ENCODE peak calls at places on chromosomes 11 and 22, in seven cellular contexts. M is fibroblast of the aortic adventitia; T is stomach; C is activated CD8-positive, alpha-beta memory T cell treated with anti-CD3 and anti-CD28 coated beads, Interleukin-2, amount 50 U/mL, for 48 hours; A is psoas muscle; F is tibial nerve; I is EL. U is an unnamed sample.

GRCh38 chr22:34696557-34696956 is 369.4 kb upstream of the ISX start:
- DNase-seq in M (no peak), T (no peak), C (no peak), A (no peak), F (no peak), I (no peak), U (no peak)

GRCh38 chr22:42632096-42632495 is 8.3 kb downstream of the ATP5MGL start:
- DNase-seq in M (no peak), T (no peak), C (no peak), A (no peak), F (no peak), I (no peak), U (no peak)

GRCh38 chr22:47245786-47246185 is 483.3 kb downstream of the TBC1D22A start:
- DNase-seq in M (no peak), T (no peak), C (no peak), A (no peak), F (no peak), I (no peak), U (no peak)

GRCh38 chr11:32056445-32056844 is 34.4 kb upstream of the RCN1 start:
- DNase-seq in M (peak), T (no peak), C (no peak), A (no peak), F (no peak), I (peak), U (peak)

GRCh38 chr11:96147913-96148312 is 195.1 kb downstream of the MAML2 start:
- DNase-seq in M (no peak), T (no peak), C (no peak), A (no peak), F (no peak), I (no peak), U (no peak)

GRCh38 chr11:113305440-113306336 is 8.7 kb upstream of the TTC12 start:
- DNase-seq in M (peak), T (peak), C (peak), A (peak), F (peak), I (peak), U (peak)

GRCh38 chr11:134784525-134784924 is 372.5 kb upstream of the B3GAT1 start:
- DNase-seq in M (no peak), T (no peak), C (no peak), A (no peak), F (no peak), I (no peak), U (no peak)

GRCh38 chr22:42283288-42284229 is 13.1 kb upstream of the TCF20 start:
- DNase-seq in M (no peak), T (no peak), C (peak), A (no peak), F (no peak), I (peak), U (no peak)

GRCh38 chr11:44219830-44220778 is 89.8 kb downstream of the ALX4 start:
- DNase-seq in M (no peak), T (no peak), C (no peak), A (no peak), F (no peak), I (no peak), U (peak)

GRCh38 chr11:26028294-26028954 is 303.5 kb upstream of the ANO3 start:
- DNase-seq in M (peak), T (no peak), C (no peak), A (no peak), F (no peak), I (peak), U (peak)

GRCh38 chr11:93059074-93059957 is 89.9 kb downstream of the MTNR1B start:
- DNase-seq in M (peak), T (no peak), C (no peak), A (no peak), F (no peak), I (peak), U (peak)

GRCh38 chr11:133898031-133898769 is 52.9 kb upstream of the SPATA19 start:
- DNase-seq in M (no peak), T (peak), C (no peak), A (no peak), F (no peak), I (no peak), U (no peak)

GRCh38 chr11:73625690-73626318 is 20.6 kb upstream of the PLEKHB1 start:
- DNase-seq in M (peak), T (peak), C (peak), A (peak), F (peak), I (peak), U (peak)

GRCh38 chr11:86193297-86194095 is 51.1 kb upstream of the EED start:
- DNase-seq in M (peak), T (peak), C (no peak), A (peak), F (peak), I (peak), U (peak)

GRCh38 chr11:14041565-14041964 is 79.0 kb downstream of the SPON1 start:
- DNase-seq in M (no peak), T (no peak), C (no peak), A (no peak), F (no peak), I (no peak), U (no peak)

GRCh38 chr11:61327669-61328071 is 5.2 kb downstream of the DDB1 start:
- DNase-seq in M (peak), T (no peak), C (no peak), A (no peak), F (no peak), I (peak), U (no peak)

GRCh38 chr22:17267661-17268330 is 48.6 kb upstream of the ADA2 start:
- DNase-seq in M (no peak), T (no peak), C (no peak), A (no peak), F (no peak), I (no peak), U (no peak)

GRCh38 chr11:3885855-3886254 is 30.4 kb downstream of the STIM1 start:
- DNase-seq in M (no peak), T (no peak), C (no peak), A (no peak), F (no peak), I (no peak), U (no peak)

GRCh38 chr11:37422511-37422910 is 824.5 kb upstream of the RAG2 start:
- DNase-seq in M (no peak), T (no peak), C (no peak), A (no peak), F (no peak), I (peak), U (no peak)

GRCh38 chr11:88414981-88415391 is 77.5 kb upstream of the CTSC start:
- DNase-seq in M (peak), T (no peak), C (no peak), A (no peak), F (no peak), I (peak), U (peak)

GRCh38 chr22:17781319-17782031 is 7.2 kb upstream of the BID start:
- DNase-seq in M (peak), T (no peak), C (peak), A (no peak), F (no peak), I (peak), U (peak)

GRCh38 chr22:49983148-49984042 is 22.8 kb downstream of the PIM3 start:
- DNase-seq in M (no peak), T (no peak), C (peak), A (peak), F (no peak), I (no peak), U (no peak)

GRCh38 chr22:39664485-39665200 is 94.1 kb downstream of the CACNA1I start:
- DNase-seq in M (no peak), T (no peak), C (peak), A (no peak), F (no peak), I (no peak), U (no peak)

GRCh38 chr11:65488273-65489058 is 10.4 kb upstream of the MALAT1 start:
- DNase-seq in M (peak), T (no peak), C (no peak), A (peak), F (no peak), I (peak), U (peak)

GRCh38 chr11:20238712-20239111 is 78.4 kb upstream of the DBX1 start:
- DNase-seq in M (no peak), T (no peak), C (no peak), A (no peak), F (no peak), I (no peak), U (no peak)

GRCh38 chr22:25025586-25025985 is 73.1 kb downstream of the KIAA1671 start:
- DNase-seq in M (no peak), T (no peak), C (no peak), A (no peak), F (no peak), I (no peak), U (no peak)

GRCh38 chr11:79060534-79060933 is 380.3 kb downstream of the TENM4 start:
- DNase-seq in M (peak), T (no peak), C (no peak), A (no peak), F (no peak), I (no peak), U (no peak)

GRCh38 chr11:46889689-46890475 is 28.5 kb downstream of the LRP4 start:
- DNase-seq in M (peak), T (peak), C (peak), A (peak), F (peak), I (peak), U (peak)

GRCh38 chr11:125141686-125142535 is 22.6 kb upstream of the PKNOX2 start:
- DNase-seq in M (peak), T (peak), C (peak), A (peak), F (no peak), I (peak), U (peak)

GRCh38 chr11:131423715-131424114 is 53.3 kb downstream of the NTM start:
- DNase-seq in M (no peak), T (no peak), C (no peak), A (no peak), F (no peak), I (peak), U (peak)

GRCh38 chr11:75667268-75667830 is 1.5 kb downstream of the MAP6 start:
- DNase-seq in M (no peak), T (peak), C (no peak), A (peak), F (no peak), I (peak), U (no peak)

GRCh38 chr11:46294365-46295309 is 17.2 kb downstream of the CREB3L1 start:
- DNase-seq in M (peak), T (peak), C (no peak), A (no peak), F (no peak), I (peak), U (peak)

GRCh38 chr22:46761017-46761416 is 1.4 kb upstream of the TBC1D22A start:
- DNase-seq in M (no peak), T (no peak), C (no peak), A (no peak), F (no peak), I (no peak), U (no peak)

GRCh38 chr22:25403752-25404471 is 160.6 kb upstream of the GRK3 start:
- DNase-seq in M (peak), T (no peak), C (no peak), A (no peak), F (no peak), I (peak), U (peak)

GRCh38 chr22:22955866-22956535 is 68.4 kb downstream of the IGLL5 start:
- DNase-seq in M (peak), T (peak), C (no peak), A (peak), F (peak), I (peak), U (peak)

GRCh38 chr11:63489879-63490278 is 1.1 kb downstream of the PLAAT5 start:
- DNase-seq in M (peak), T (no peak), C (no peak), A (no peak), F (no peak), I (peak), U (peak)

GRCh38 chr11:2289859-2290258 is 11.9 kb downstream of the C11orf21 start:
- DNase-seq in M (no peak), T (no peak), C (peak), A (no peak), F (no peak), I (no peak), U (no peak)

U was measured in LHCN-M2.